ENCODE peak calls at places on chromosomes 4 and X, in five cellular contexts. One of them, this sample, is unnamed.

GRCh38 chr4:140693577-140693976 is 62.6 kb downstream of the TBC1D9 start:
- DNase-seq in tibial nerve: no peak
- DNase-seq in transverse colon: no peak
- DNase-seq in upper lobe of left lung: no peak
- DNase-seq in sigmoid colon: no peak
- DNase-seq in this sample: no peak

GRCh38 chrX:153643431-153644351 is 3.3 kb upstream of the DUSP9 start:
- DNase-seq in tibial nerve: no peak
- DNase-seq in transverse colon: no peak
- DNase-seq in upper lobe of left lung: no peak
- DNase-seq in sigmoid colon: peak
- DNase-seq in this sample: no peak

GRCh38 chrX:120456973-120457372 is 12.1 kb downstream of the LAMP2 start:
- DNase-seq in tibial nerve: no peak
- DNase-seq in transverse colon: no peak
- DNase-seq in upper lobe of left lung: no peak
- DNase-seq in sigmoid colon: no peak
- DNase-seq in this sample: no peak

GRCh38 chrX:67787196-67787595 is 243.4 kb downstream of the AR start:
- DNase-seq in tibial nerve: no peak
- DNase-seq in transverse colon: no peak
- DNase-seq in upper lobe of left lung: no peak
- DNase-seq in sigmoid colon: no peak
- DNase-seq in this sample: no peak

GRCh38 chr4:176545886-176546285 is 226.1 kb downstream of the SPCS3 start:
- DNase-seq in tibial nerve: no peak
- DNase-seq in transverse colon: no peak
- DNase-seq in upper lobe of left lung: no peak
- DNase-seq in sigmoid colon: no peak
- DNase-seq in this sample: no peak

GRCh38 chr4:15034071-15034764 is 31.9 kb downstream of the CPEB2 start:
- DNase-seq in tibial nerve: no peak
- DNase-seq in transverse colon: no peak
- DNase-seq in upper lobe of left lung: no peak
- DNase-seq in sigmoid colon: no peak
- DNase-seq in this sample: no peak

GRCh38 chrX:134626434-134626833 is 31.8 kb downstream of the PLAC1 start:
- DNase-seq in tibial nerve: no peak
- DNase-seq in transverse colon: no peak
- DNase-seq in upper lobe of left lung: no peak
- DNase-seq in sigmoid colon: no peak
- DNase-seq in this sample: no peak

GRCh38 chr4:11338990-11339782 is 89.5 kb downstream of the HS3ST1 start:
- DNase-seq in tibial nerve: no peak
- DNase-seq in transverse colon: no peak
- DNase-seq in upper lobe of left lung: no peak
- DNase-seq in sigmoid colon: no peak
- DNase-seq in this sample: no peak

GRCh38 chr4:132493476-132493875 is 655.6 kb upstream of the PCDH10 start:
- DNase-seq in tibial nerve: no peak
- DNase-seq in transverse colon: no peak
- DNase-seq in upper lobe of left lung: no peak
- DNase-seq in sigmoid colon: no peak
- DNase-seq in this sample: no peak

GRCh38 chr4:142043509-142043908 is 407.1 kb downstream of the IL15 start:
- DNase-seq in tibial nerve: no peak
- DNase-seq in transverse colon: no peak
- DNase-seq in upper lobe of left lung: no peak
- DNase-seq in sigmoid colon: no peak
- DNase-seq in this sample: no peak

GRCh38 chr4:106773106-106773905 is 262.8 kb downstream of the DKK2 start:
- DNase-seq in tibial nerve: no peak
- DNase-seq in transverse colon: no peak
- DNase-seq in upper lobe of left lung: no peak
- DNase-seq in sigmoid colon: no peak
- DNase-seq in this sample: no peak

GRCh38 chr4:110231869-110232268 is 33.5 kb upstream of the ELOVL6 start:
- DNase-seq in tibial nerve: no peak
- DNase-seq in transverse colon: no peak
- DNase-seq in upper lobe of left lung: no peak
- DNase-seq in sigmoid colon: no peak
- DNase-seq in this sample: no peak

GRCh38 chr4:82247171-82247570 is 126.6 kb downstream of the HNRNPD start:
- DNase-seq in tibial nerve: no peak
- DNase-seq in transverse colon: no peak
- DNase-seq in upper lobe of left lung: no peak
- DNase-seq in sigmoid colon: no peak
- DNase-seq in this sample: no peak

GRCh38 chr4:174461438-174462106 is 60.7 kb downstream of the HPGD start:
- DNase-seq in tibial nerve: no peak
- DNase-seq in transverse colon: peak
- DNase-seq in upper lobe of left lung: peak
- DNase-seq in sigmoid colon: no peak
- DNase-seq in this sample: no peak

GRCh38 chr4:24475756-24476155 is 108.6 kb downstream of the DHX15 start:
- DNase-seq in tibial nerve: no peak
- DNase-seq in transverse colon: no peak
- DNase-seq in upper lobe of left lung: no peak
- DNase-seq in sigmoid colon: no peak
- DNase-seq in this sample: no peak

GRCh38 chrX:63350551-63350950 is 581 bp downstream of the SPIN4 start:
- DNase-seq in tibial nerve: no peak
- DNase-seq in transverse colon: peak
- DNase-seq in upper lobe of left lung: peak
- DNase-seq in sigmoid colon: no peak
- DNase-seq in this sample: no peak

GRCh38 chrX:40107291-40108083 is 9.7 kb upstream of the BCOR start:
- DNase-seq in tibial nerve: no peak
- DNase-seq in transverse colon: peak
- DNase-seq in upper lobe of left lung: peak
- DNase-seq in sigmoid colon: peak
- DNase-seq in this sample: peak
- TF ChIP-seq EP300 in tibial nerve: no peak
- TF ChIP-seq EP300 in transverse colon: no peak
- TF ChIP-seq EP300 in upper lobe of left lung: no peak
- TF ChIP-seq EP300 in sigmoid colon: no peak
- TF ChIP-seq EP300 in this sample: no peak

GRCh38 chr4:87118826-87119225 is 101.6 kb downstream of the KLHL8 start:
- DNase-seq in tibial nerve: no peak
- DNase-seq in transverse colon: no peak
- DNase-seq in upper lobe of left lung: no peak
- DNase-seq in sigmoid colon: no peak
- DNase-seq in this sample: no peak

GRCh38 chr4:87119965-87120364 is 100.5 kb downstream of the KLHL8 start:
- DNase-seq in tibial nerve: no peak
- DNase-seq in transverse colon: no peak
- DNase-seq in upper lobe of left lung: no peak
- DNase-seq in sigmoid colon: no peak
- DNase-seq in this sample: no peak

GRCh38 chr4:87122252-87122651 is 98.2 kb downstream of the KLHL8 start:
- DNase-seq in tibial nerve: no peak
- DNase-seq in transverse colon: no peak
- DNase-seq in upper lobe of left lung: peak
- DNase-seq in sigmoid colon: peak
- DNase-seq in this sample: no peak

GRCh38 chr4:87121332-87122065 is 98.9 kb downstream of the KLHL8 start:
- DNase-seq in tibial nerve: no peak
- DNase-seq in transverse colon: no peak
- DNase-seq in upper lobe of left lung: no peak
- DNase-seq in sigmoid colon: no peak
- DNase-seq in this sample: no peak

DNA sequence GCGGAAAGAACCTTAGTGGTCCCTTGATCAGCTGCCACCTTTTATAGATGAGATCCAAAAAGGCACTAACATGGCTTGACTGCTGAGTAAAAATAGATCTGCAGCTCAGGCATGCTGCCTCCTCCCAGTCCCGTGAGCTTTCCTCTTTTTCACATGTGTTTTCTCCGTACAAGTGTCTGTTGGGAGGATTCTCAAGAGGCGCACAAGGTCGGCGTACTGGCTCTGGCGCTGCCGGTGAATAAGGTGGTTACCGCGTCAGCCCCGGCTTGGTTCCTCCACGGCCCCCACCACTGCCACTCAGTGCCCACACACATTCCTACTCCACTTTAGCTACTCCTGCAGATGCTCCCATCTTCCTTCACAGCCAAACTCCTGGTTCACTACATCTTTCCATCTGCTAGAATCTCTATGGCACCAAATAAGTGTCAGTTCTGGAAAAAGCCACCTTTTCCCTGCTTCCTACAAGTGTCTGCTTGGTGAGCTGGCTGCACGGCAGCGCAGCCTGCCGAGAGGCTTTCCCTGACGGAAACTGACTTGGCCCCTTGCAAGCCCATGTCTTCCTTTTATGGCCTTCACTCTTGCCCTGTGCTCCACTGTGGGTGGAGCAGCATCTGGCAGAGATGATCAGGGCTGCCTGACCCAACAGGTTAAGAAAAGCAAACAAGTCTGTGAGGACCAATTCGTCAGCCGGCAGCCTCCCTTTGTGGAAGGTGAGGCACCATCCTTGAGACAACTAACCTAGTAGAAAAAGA is 99.8 kb downstream of the KLHL8 start:
- DNase-seq in tibial nerve: peak
- DNase-seq in transverse colon: peak
- DNase-seq in upper lobe of left lung: peak
- DNase-seq in sigmoid colon: peak
- DNase-seq in this sample: no peak
- TF ChIP-seq EP300 in tibial nerve: no peak
- TF ChIP-seq EP300 in transverse colon: no peak
- TF ChIP-seq EP300 in upper lobe of left lung: no peak
- TF ChIP-seq EP300 in sigmoid colon: no peak
- TF ChIP-seq EP300 in this sample: peak

DNA sequence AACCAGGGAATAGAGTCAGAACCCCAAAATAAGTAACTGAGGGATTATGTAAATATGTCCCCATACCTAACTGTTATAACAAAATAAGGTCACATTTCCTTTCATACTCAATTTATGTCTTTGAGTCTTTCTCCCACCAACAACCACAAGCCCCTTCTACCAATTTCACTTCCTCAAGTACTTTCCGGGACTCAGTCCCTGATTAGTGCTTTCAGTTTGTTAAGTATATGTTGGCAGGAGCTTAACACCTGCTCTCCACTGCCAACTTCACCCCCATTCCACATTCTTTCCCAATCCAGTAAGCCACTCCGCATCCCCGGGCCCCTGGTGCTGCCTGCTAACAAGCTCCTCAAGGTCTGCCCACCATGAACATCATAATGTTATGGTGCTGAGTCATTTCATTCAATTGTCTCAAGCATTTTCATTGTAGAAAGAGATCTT is 71.3 kb upstream of the SPRY1 start:
- DNase-seq in tibial nerve: no peak
- DNase-seq in transverse colon: no peak
- DNase-seq in upper lobe of left lung: peak
- DNase-seq in sigmoid colon: no peak
- DNase-seq in this sample: no peak
- TF ChIP-seq EP300 in tibial nerve: no peak
- TF ChIP-seq EP300 in transverse colon: no peak
- TF ChIP-seq EP300 in upper lobe of left lung: no peak
- TF ChIP-seq EP300 in sigmoid colon: no peak
- TF ChIP-seq EP300 in this sample: no peak

DNA sequence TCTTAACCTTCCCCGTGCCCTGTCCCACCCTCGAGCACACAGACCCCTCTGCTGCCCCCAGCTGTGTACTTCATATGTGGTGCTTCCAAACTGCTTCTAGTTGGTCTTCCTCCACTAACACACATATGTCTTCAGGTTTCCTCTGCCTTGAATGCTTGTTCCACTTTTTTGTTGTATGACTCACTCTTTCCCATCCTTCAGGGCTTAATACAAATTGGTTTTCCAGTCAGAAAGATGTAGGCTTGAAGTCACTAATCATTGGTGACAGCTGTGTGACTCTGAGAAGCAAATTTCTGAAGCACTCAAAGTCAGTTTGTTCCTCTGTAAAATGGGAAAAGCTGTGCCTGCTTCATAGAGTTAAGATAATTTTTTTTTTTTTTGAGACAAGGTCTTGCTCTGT is 30.7 kb downstream of the TRIM2 start:
- DNase-seq in tibial nerve: no peak
- DNase-seq in transverse colon: no peak
- DNase-seq in upper lobe of left lung: no peak
- DNase-seq in sigmoid colon: no peak
- DNase-seq in this sample: no peak
- TF ChIP-seq EP300 in tibial nerve: no peak
- TF ChIP-seq EP300 in transverse colon: no peak
- TF ChIP-seq EP300 in upper lobe of left lung: no peak
- TF ChIP-seq EP300 in sigmoid colon: no peak
- TF ChIP-seq EP300 in this sample: no peak

GRCh38 chrX:151604931-151605330 is 41.5 kb downstream of the PASD1 start:
- DNase-seq in tibial nerve: no peak
- DNase-seq in transverse colon: no peak
- DNase-seq in upper lobe of left lung: no peak
- DNase-seq in sigmoid colon: no peak
- DNase-seq in this sample: no peak

DNA sequence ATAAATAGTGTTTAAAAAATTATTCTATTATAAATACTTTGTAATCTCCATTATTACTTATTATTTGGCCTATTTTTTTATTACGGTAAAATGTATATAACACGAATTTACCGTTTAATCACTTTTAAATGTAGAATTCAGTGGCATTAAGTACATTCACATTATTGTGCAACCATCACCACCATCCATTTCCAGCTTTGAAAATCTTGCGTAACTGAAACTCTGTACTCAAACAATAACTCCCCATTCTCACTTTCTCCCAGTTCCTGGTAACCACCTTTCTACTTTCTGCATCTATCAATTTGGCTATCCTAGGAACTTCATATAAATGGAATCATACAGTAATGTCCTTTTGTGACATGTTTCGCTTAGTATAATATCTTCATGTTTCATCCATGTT is 45.7 kb downstream of the PASD1 start:
- DNase-seq in tibial nerve: no peak
- DNase-seq in transverse colon: no peak
- DNase-seq in upper lobe of left lung: no peak
- DNase-seq in sigmoid colon: no peak
- DNase-seq in this sample: no peak
- TF ChIP-seq EP300 in tibial nerve: no peak
- TF ChIP-seq EP300 in transverse colon: no peak
- TF ChIP-seq EP300 in upper lobe of left lung: no peak
- TF ChIP-seq EP300 in sigmoid colon: no peak
- TF ChIP-seq EP300 in this sample: no peak

GRCh38 chr4:168562021-168562691 is 65.3 kb downstream of the PALLD start:
- DNase-seq in tibial nerve: no peak
- DNase-seq in transverse colon: no peak
- DNase-seq in upper lobe of left lung: no peak
- DNase-seq in sigmoid colon: no peak
- DNase-seq in this sample: no peak
- TF ChIP-seq EP300 in tibial nerve: no peak
- TF ChIP-seq EP300 in transverse colon: no peak
- TF ChIP-seq EP300 in upper lobe of left lung: no peak
- TF ChIP-seq EP300 in sigmoid colon: no peak
- TF ChIP-seq EP300 in this sample: no peak

This sample was measured in stomach.